ENCODE peak calls at places on chromosomes 6 and 20, in six cellular contexts. X is psoas muscle, J is PC-3, N is cardiac muscle cell, Q is fibroblast of lung, S is bronchial epithelial cell. Z is an unnamed sample. For H3K36me3, the result is how much of the 10 kb centered on the place peaks cover.

GRCh38 chr6:38151580-38152500 is 332.3 kb downstream of the ZFAND3 start:
- DNase-seq in X (no peak), J (no peak), N (no peak), Q (no peak), S (no peak), Z (no peak)

GRCh38 chr6:46704562-46704961 is 16.9 kb downstream of the TDRD6 start:
- DNase-seq in X (no peak), J (peak), N (peak), Q (peak), S (peak), Z (peak)

GRCh38 chr20:32484221-32485125 is 100.7 kb downstream of the NOL4L start:
- DNase-seq in X (peak), J (peak), N (no peak), Q (peak), S (no peak), Z (peak)

GRCh38 chr20:49957487-49957938 is 21.3 kb downstream of the RNF114 start:
- DNase-seq in X (no peak), J (peak), N (no peak), Q (no peak), S (no peak), Z (no peak)

GRCh38 chr6:107488875-107489635 is 862 bp upstream of the SOBP start:
- DNase-seq in X (peak), J (no peak), N (peak), Q (no peak), S (no peak), Z (peak)

GRCh38 chr6:12761376-12762115 is 45.0 kb downstream of the PHACTR1 start:
- DNase-seq in X (no peak), J (no peak), N (peak), Q (peak), S (peak), Z (no peak)

GRCh38 chr6:14871196-14871595 is 374.7 kb upstream of the JARID2 start:
- DNase-seq in X (peak), J (no peak), N (no peak), Q (peak), S (peak), Z (no peak)

GRCh38 chr6:28765978-28766351 is 157.8 kb downstream of the TRIM27 start:
- DNase-seq in X (no peak), J (no peak), N (no peak), Q (no peak), S (no peak), Z (no peak)

GRCh38 chr6:157996918-157997702 is 15.4 kb downstream of the SYNJ2 start:
- DNase-seq in X (no peak), J (no peak), N (no peak), Q (no peak), S (no peak), Z (no peak)

GRCh38 chr6:26199057-26199772 is 112.0 kb downstream of the HFE start:
- DNase-seq in X (peak), J (peak), N (peak), Q (peak), S (peak), Z (peak)

GRCh38 chr20:62304331-62305148 is 1.7 kb downstream of the ADRM1 start:
- DNase-seq in X (no peak), J (peak), N (no peak), Q (no peak), S (peak), Z (no peak)

GRCh38 chr6:152089992-152090391 is 282.5 kb downstream of the ESR1 start:
- DNase-seq in X (peak), J (peak), N (peak), Q (peak), S (peak), Z (no peak)

GRCh38 chr6:97189767-97190166 is 93.2 kb downstream of the MMS22L start:
- DNase-seq in X (no peak), J (no peak), N (peak), Q (peak), S (peak), Z (no peak)

GRCh38 chr20:20568604-20569205 is 143.7 kb downstream of the RALGAPA2 start:
- DNase-seq in X (no peak), J (peak), N (peak), Q (peak), S (peak), Z (peak)

GRCh38 chr20:62740286-62741141 is 31.9 kb downstream of the NTSR1 start:
- DNase-seq in X (peak), J (peak), N (peak), Q (peak), S (peak), Z (no peak)

GRCh38 chr6:155227076-155227475 is 36.7 kb upstream of the CLDN20 start:
- DNase-seq in X (no peak), J (no peak), N (no peak), Q (peak), S (no peak), Z (no peak)

GRCh38 chr6:164086326-164086887 is 671.9 kb downstream of the QKI start:
- DNase-seq in X (no peak), J (no peak), N (no peak), Q (no peak), S (no peak), Z (no peak)

GRCh38 chr6:18245642-18246041 is 18.7 kb downstream of the DEK start:
- DNase-seq in X (no peak), J (no peak), N (no peak), Q (no peak), S (no peak), Z (no peak)

GRCh38 chr6:45759134-45759849 is 256.4 kb downstream of the CLIC5 start:
- DNase-seq in X (no peak), J (no peak), N (no peak), Q (peak), S (no peak), Z (no peak)

GRCh38 chr6:121319112-121319553 is 15.1 kb downstream of the TBC1D32 start:
- DNase-seq in X (no peak), J (peak), N (peak), Q (peak), S (peak), Z (no peak)

GRCh38 chr20:20010639-20011500 is 6.3 kb upstream of the NAA20 start:
- DNase-seq in X (no peak), J (peak), N (peak), Q (peak), S (no peak), Z (no peak)

GRCh38 chr20:13141541-13141940 is 79.5 kb upstream of the ISM1 start:
- DNase-seq in X (no peak), J (no peak), N (no peak), Q (no peak), S (no peak), Z (no peak)

GRCh38 chr20:41482647-41483552 is 116.3 kb upstream of the EMILIN3 start:
- DNase-seq in X (no peak), J (peak), N (peak), Q (peak), S (peak), Z (no peak)

GRCh38 chr6:25136879-25137278 is 142.3 kb upstream of the CARMIL1 start:
- DNase-seq in X (no peak), J (no peak), N (peak), Q (peak), S (no peak), Z (no peak)

GRCh38 chr20:17895641-17896246 is 72.8 kb downstream of the SNX5 start:
- DNase-seq in X (peak), J (no peak), N (peak), Q (peak), S (peak), Z (no peak)

GRCh38 chr6:43481591-43482242 is 4.3 kb downstream of the TJAP1 start:
- DNase-seq in X (no peak), J (peak), N (no peak), Q (no peak), S (peak), Z (no peak)

GRCh38 chr6:112911949-112912348 is 564.8 kb downstream of the RFPL4B start:
- DNase-seq in X (no peak), J (no peak), N (peak), Q (peak), S (no peak), Z (no peak)

GRCh38 chr6:160124605-160125004 is 3.0 kb downstream of the SLC22A1 start:
- DNase-seq in X (no peak), J (no peak), N (no peak), Q (no peak), S (no peak), Z (no peak)

GRCh38 chr20:48603116-48603818 is 224.5 kb downstream of the PREX1 start:
- DNase-seq in X (peak), J (no peak), N (peak), Q (no peak), S (no peak), Z (no peak)

GRCh38 chr20:19817017-19817416 is 59.0 kb downstream of the RIN2 start:
- DNase-seq in X (no peak), J (peak), N (peak), Q (peak), S (peak), Z (no peak)

GRCh38 chr20:21670126-21670525 is 35.3 kb upstream of the PAX1 start:
- DNase-seq in X (no peak), J (no peak), N (no peak), Q (no peak), S (no peak), Z (no peak)

GRCh38 chr6:129634411-129635230 is 75.4 kb downstream of the ARHGAP18 start:
- DNase-seq in X (no peak), J (no peak), N (no peak), Q (peak), S (no peak), Z (no peak)

GRCh38 chr20:25178563-25179438 is 16.7 kb upstream of the ENTPD6 start:
- DNase-seq in X (no peak), J (peak), N (peak), Q (peak), S (peak), Z (peak)

GRCh38 chr6:2514965-2515543 is 235.7 kb downstream of the MYLK4 start:
- DNase-seq in X (no peak), J (no peak), N (no peak), Q (no peak), S (no peak), Z (no peak)

GRCh38 chr6:157811137-157811475 is 11.9 kb upstream of the SNX9 start:
- DNase-seq in X (no peak), J (no peak), N (no peak), Q (no peak), S (no peak), Z (no peak)

GRCh38 chr20:35598899-35599775 is 16.5 kb upstream of the SPAG4 start:
- DNase-seq in X (peak), J (no peak), N (no peak), Q (no peak), S (no peak), Z (no peak)

GRCh38 chr20:35891375-35891774 is 62.9 kb downstream of the SCAND1 start:
- DNase-seq in X (no peak), J (no peak), N (peak), Q (no peak), S (no peak), Z (no peak)

DNA sequence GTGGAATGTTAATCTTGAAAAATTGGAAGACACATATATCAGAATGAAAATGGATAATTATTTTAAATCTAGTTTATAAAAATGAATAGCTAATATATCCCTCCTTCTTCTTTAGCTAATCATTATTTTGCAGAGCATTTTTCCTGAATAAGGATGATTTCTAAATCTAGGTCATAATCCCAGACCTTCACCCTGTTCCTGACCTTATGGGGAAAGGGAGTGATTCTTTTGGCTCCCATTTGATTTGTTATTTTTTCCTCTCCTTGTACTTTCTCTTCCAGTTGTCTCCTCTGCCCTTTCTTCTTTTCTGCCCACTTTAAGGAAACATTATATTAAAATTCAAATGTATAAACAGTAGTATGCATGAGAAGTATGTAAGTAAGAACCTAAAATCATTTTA is 190.1 kb downstream of the MTFR2 start:
- DNase-seq in X (no peak), J (no peak), N (no peak), Q (no peak), S (no peak), Z (no peak)
- H3K36me3 ChIP-seq in X (under half), J (under half), N (under half), Q (under half), S (under half), Z (under half)

DNA sequence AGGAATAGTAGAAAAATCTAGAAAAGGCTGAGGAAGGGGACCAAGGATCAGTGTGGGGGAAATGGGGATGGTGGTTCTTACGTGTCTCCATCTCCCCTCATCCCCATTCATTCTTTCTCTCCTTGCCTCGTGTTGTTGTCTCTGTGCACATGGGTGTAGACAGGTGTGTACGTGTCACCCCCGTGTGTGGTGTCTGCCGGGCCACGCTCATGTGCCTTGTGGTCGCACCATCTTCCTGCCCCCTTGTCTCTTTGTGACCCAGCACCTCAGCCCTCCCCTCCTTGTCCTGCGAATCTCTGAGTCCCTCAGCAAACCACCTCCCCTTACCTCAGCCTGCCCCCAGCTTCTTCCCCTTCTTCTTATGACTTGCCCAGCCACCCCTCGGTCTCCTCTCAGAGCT is 39.4 kb downstream of the FOXP4 start:
- DNase-seq in X (no peak), J (no peak), N (no peak), Q (no peak), S (no peak), Z (no peak)
- H3K36me3 ChIP-seq in X (under half), J (under half), N (under half), Q (under half), S (under half), Z (under half)

DNA sequence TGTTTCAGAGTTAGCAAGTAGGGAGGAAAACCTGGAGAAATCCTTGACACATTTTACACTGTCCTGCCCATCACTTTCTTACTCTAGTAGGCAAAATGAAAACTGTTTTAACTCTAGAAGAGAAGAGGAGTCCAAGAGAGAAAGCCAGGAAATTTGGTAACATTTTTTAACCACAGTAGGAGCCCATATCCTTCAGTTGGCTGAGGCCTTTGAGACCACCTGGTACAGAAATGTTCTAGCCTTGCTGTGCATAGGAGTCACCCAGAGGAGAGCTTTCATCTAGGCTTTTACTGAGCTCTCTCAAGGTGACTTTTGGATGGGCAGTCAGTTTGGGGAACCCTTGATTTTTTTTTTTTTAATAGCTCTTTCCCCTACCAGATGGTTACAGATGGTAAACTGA is 25.1 kb downstream of the LRRN4 start:
- DNase-seq in X (no peak), J (no peak), N (no peak), Q (no peak), S (no peak), Z (no peak)
- H3K36me3 ChIP-seq in X (under half), J (under half), N (under half), Q (under half), S (under half), Z (half or more)

DNA sequence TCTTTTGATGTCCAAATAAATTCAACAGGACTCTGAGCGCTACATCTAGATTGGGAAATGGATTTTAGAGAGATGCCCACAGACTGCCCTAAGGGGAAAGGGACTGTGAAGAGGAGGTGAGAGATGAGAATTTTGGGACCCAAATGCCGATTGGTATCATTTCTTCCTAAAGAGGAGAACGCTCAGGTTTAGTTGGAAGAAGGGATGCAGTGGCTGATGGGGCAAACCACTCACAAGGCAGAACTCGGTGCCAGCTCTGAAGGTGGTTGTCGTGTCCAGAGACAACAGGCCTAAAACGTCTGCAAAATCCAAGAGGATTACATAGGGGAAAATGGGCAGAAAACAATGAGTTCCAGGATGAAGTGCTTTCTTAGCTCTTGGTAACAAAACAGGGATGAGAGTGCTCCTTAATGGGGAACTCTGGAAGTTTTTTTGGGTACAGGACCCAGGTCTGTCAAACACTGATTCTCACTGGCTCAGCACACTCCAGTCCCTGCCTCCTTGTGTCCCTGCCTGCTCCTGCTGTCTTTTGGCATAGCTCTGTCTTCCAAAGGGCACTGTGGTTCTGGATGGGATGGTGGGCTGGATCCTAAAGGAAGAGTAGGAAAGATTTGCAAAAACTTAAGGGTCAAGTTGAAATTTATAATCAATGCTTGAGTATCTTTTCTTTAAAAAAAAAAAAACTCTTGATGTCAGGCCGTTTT is 29.0 kb downstream of the NEDD9 start:
- DNase-seq in X (no peak), J (no peak), N (no peak), Q (no peak), S (no peak), Z (no peak)
- H3K36me3 ChIP-seq in X (under half), J (under half), N (under half), Q (under half), S (under half), Z (under half)